ENCODE peak calls at places on chromosomes 4 and X, in four cellular contexts. One of them, this sample, is unnamed. For H3K36me3, the result is how much of the 10 kb centered on the place peaks cover.

GRCh38 chrX:30663317-30663716 is 10.1 kb downstream of the GK start:
- DNase-seq in psoas muscle: no peak
- DNase-seq in SK-N-SH: no peak
- DNase-seq in aorta: no peak
- DNase-seq in this sample: no peak

GRCh38 chrX:130028196-130028595 is 45.8 kb downstream of the BCORL1 start:
- DNase-seq in aorta: no peak
- DNase-seq in SK-N-SH: peak
- DNase-seq in psoas muscle: peak
- DNase-seq in this sample: peak

GRCh38 chrX:69603566-69604194 is 12.2 kb upstream of the EDA start:
- DNase-seq in psoas muscle: no peak
- DNase-seq in SK-N-SH: no peak
- DNase-seq in aorta: no peak
- DNase-seq in this sample: peak

GRCh38 chr4:142191901-142192300 is 555.5 kb downstream of the IL15 start:
- DNase-seq in aorta: no peak
- DNase-seq in psoas muscle: no peak
- DNase-seq in SK-N-SH: no peak
- DNase-seq in this sample: no peak

GRCh38 chrX:65874110-65874509 is 165.8 kb downstream of the VSIG4 start:
- DNase-seq in aorta: no peak
- DNase-seq in SK-N-SH: no peak
- DNase-seq in psoas muscle: no peak
- DNase-seq in this sample: no peak

GRCh38 chrX:29542147-29542546 is 673.2 kb upstream of the MAGEB2 start:
- DNase-seq in psoas muscle: no peak
- DNase-seq in SK-N-SH: no peak
- DNase-seq in aorta: no peak
- DNase-seq in this sample: no peak

GRCh38 chr4:75723117-75723801 is 1.1 kb upstream of the USO1 start:
- DNase-seq in psoas muscle: no peak
- DNase-seq in SK-N-SH: peak
- DNase-seq in aorta: no peak
- DNase-seq in this sample: peak

GRCh38 chr4:26322349-26322748 is 1.5 kb downstream of the RBPJ start:
- DNase-seq in psoas muscle: no peak
- DNase-seq in SK-N-SH: no peak
- DNase-seq in aorta: no peak
- DNase-seq in this sample: peak

GRCh38 chr4:145034727-145035211 is 63.2 kb downstream of the ANAPC10 start:
- DNase-seq in SK-N-SH: no peak
- DNase-seq in psoas muscle: peak
- DNase-seq in aorta: no peak
- DNase-seq in this sample: peak

GRCh38 chr4:47652092-47652491 is 167.0 kb downstream of the ATP10D start:
- DNase-seq in psoas muscle: no peak
- DNase-seq in aorta: no peak
- DNase-seq in SK-N-SH: no peak
- DNase-seq in this sample: no peak

GRCh38 chrX:45449982-45450381 is 249.3 kb upstream of the DIPK2B start:
- DNase-seq in psoas muscle: no peak
- DNase-seq in SK-N-SH: no peak
- DNase-seq in aorta: no peak
- DNase-seq in this sample: no peak

GRCh38 chrX:19548934-19549333 is 33.6 kb upstream of the MAP3K15 start:
- DNase-seq in psoas muscle: no peak
- DNase-seq in aorta: no peak
- DNase-seq in SK-N-SH: no peak
- DNase-seq in this sample: no peak

GRCh38 chr4:11535333-11535732 is 106.6 kb upstream of the HS3ST1 start:
- DNase-seq in aorta: no peak
- DNase-seq in SK-N-SH: no peak
- DNase-seq in psoas muscle: no peak
- DNase-seq in this sample: no peak

GRCh38 chrX:151984328-151984727 is 9.9 kb upstream of the GABRE start:
- DNase-seq in psoas muscle: no peak
- DNase-seq in aorta: no peak
- DNase-seq in SK-N-SH: no peak
- DNase-seq in this sample: no peak

GRCh38 chr4:76546282-76547166 is 111.5 kb downstream of the SHROOM3 start:
- DNase-seq in aorta: peak
- DNase-seq in psoas muscle: no peak
- DNase-seq in SK-N-SH: no peak
- DNase-seq in this sample: peak

GRCh38 chrX:13750204-13750603 is 15.7 kb downstream of the OFD1 start:
- DNase-seq in psoas muscle: no peak
- DNase-seq in aorta: no peak
- DNase-seq in SK-N-SH: peak
- DNase-seq in this sample: peak

GRCh38 chrX:1592128-1592862 is 891 bp downstream of the AKAP17A start:
- DNase-seq in aorta: peak
- DNase-seq in SK-N-SH: peak
- DNase-seq in psoas muscle: no peak
- DNase-seq in this sample: peak

GRCh38 chr4:99529218-99529617 is 18.4 kb downstream of the C4orf17 start:
- DNase-seq in SK-N-SH: no peak
- DNase-seq in aorta: no peak
- DNase-seq in psoas muscle: no peak
- DNase-seq in this sample: peak

GRCh38 chr4:150173854-150174398 is 95.7 kb downstream of the DCLK2 start:
- DNase-seq in psoas muscle: no peak
- DNase-seq in SK-N-SH: no peak
- DNase-seq in aorta: no peak
- DNase-seq in this sample: no peak

GRCh38 chr4:173521474-173522159 is 8.4 kb downstream of the HAND2 start:
- DNase-seq in psoas muscle: no peak
- DNase-seq in aorta: peak
- DNase-seq in SK-N-SH: peak
- DNase-seq in this sample: peak

GRCh38 chr4:173520921-173521473 is 9.0 kb downstream of the HAND2 start:
- DNase-seq in SK-N-SH: peak
- DNase-seq in psoas muscle: no peak
- DNase-seq in aorta: no peak
- DNase-seq in this sample: no peak

GRCh38 chr4:173524218-173525117 is 5.6 kb downstream of the HAND2 start:
- DNase-seq in psoas muscle: no peak
- DNase-seq in aorta: no peak
- DNase-seq in SK-N-SH: peak
- DNase-seq in this sample: no peak

GRCh38 chr4:173522160-173522873 is 7.7 kb downstream of the HAND2 start:
- DNase-seq in SK-N-SH: peak
- DNase-seq in aorta: peak
- DNase-seq in psoas muscle: peak
- DNase-seq in this sample: peak

DNA sequence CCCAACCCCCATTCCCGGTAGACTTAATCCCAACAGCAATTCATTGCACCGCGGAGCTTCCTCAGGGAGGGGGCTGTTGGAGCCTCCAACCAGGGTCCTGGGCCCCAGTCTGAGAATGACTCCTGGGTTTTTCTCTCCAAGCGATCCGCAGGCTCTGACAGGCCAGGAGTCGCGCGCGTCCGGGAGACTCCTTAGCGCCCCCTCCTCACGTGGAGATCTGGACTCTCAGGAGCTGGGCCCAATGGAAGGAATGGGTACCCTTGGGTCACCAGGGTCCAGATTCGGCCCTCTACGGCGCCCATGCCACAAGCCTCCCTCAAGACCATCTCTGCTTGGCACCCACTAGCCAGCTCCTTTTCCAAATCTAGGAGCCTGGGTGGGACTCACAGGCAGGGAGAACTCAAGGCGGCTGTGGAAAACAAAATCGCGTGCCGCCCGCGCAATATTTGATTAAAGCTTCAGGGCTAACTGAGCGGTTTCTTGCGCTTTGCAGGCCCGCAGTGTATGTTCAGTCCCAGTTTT is 7.1 kb downstream of the HAND2 start:
- DNase-seq in SK-N-SH: no peak
- DNase-seq in psoas muscle: no peak
- DNase-seq in aorta: no peak
- DNase-seq in this sample: no peak
- H3K4me3 ChIP-seq in SK-N-SH: peak
- H3K4me3 ChIP-seq in psoas muscle: peak
- H3K4me3 ChIP-seq in aorta: no peak
- H3K4me3 ChIP-seq in this sample: peak

GRCh38 chr4:78569291-78569821 is 17.8 kb downstream of the ANXA3 start:
- DNase-seq in psoas muscle: no peak
- DNase-seq in aorta: no peak
- DNase-seq in SK-N-SH: no peak
- DNase-seq in this sample: peak
- H3K27ac ChIP-seq in psoas muscle: peak
- H3K27ac ChIP-seq in aorta: no peak
- H3K27ac ChIP-seq in SK-N-SH: peak
- H3K27ac ChIP-seq in this sample: peak

GRCh38 chrX:24846551-24847170 is 152.9 kb downstream of the POLA1 start:
- DNase-seq in aorta: no peak
- DNase-seq in psoas muscle: no peak
- DNase-seq in SK-N-SH: no peak
- DNase-seq in this sample: no peak
- H3K36me3 ChIP-seq in aorta: under half
- H3K36me3 ChIP-seq in psoas muscle: under half
- H3K36me3 ChIP-seq in SK-N-SH: under half
- H3K36me3 ChIP-seq in this sample: under half

GRCh38 chr4:104490096-104490769 is 4.5 kb downstream of the CXXC4 start:
- DNase-seq in psoas muscle: no peak
- DNase-seq in SK-N-SH: peak
- DNase-seq in aorta: no peak
- DNase-seq in this sample: no peak
- H3K4me3 ChIP-seq in psoas muscle: peak
- H3K4me3 ChIP-seq in SK-N-SH: peak
- H3K4me3 ChIP-seq in aorta: no peak
- H3K4me3 ChIP-seq in this sample: peak